ENCODE peak calls at places on chromosomes 7 and 10, in five cellular contexts. A is glutamatergic neuron; Z is A172; T is activated gamma-delta T cell treated with anti-CD3 and anti-CD28 coated beads, Interleukin-2, amount 50 U/mL, for 16 hours; N is neural progenitor cell. F is an unnamed sample.

GRCh38 chr7:151060113-151060415 is 675 bp downstream of the SLC4A2 start:
- DNase-seq in A (no peak), Z (no peak), N (no peak), T (no peak), F (no peak)

GRCh38 chr10:78211476-78212110 is 177.9 kb downstream of the RPS24 start:
- DNase-seq in N (peak), Z (peak), T (no peak), A (peak), F (peak)

GRCh38 chr10:107364872-107365271 is 200.4 kb upstream of the SORCS1 start:
- DNase-seq in N (no peak), Z (no peak), A (no peak), T (no peak), F (no peak)

GRCh38 chr10:6044060-6044459 is 18.1 kb downstream of the IL2RA start:
- DNase-seq in T (no peak), A (no peak), Z (no peak), N (no peak), F (no peak)

GRCh38 chr7:159020987-159021386 is 123.7 kb downstream of the VIPR2 start:
- DNase-seq in A (peak), Z (no peak), T (no peak), N (peak), F (no peak)

GRCh38 chr10:131344747-131345146 is 33.2 kb upstream of the TCERG1L start:
- DNase-seq in N (no peak), T (no peak), A (no peak), Z (no peak), F (no peak)

GRCh38 chr10:5812283-5813090 is 747 bp downstream of the GDI2 start:
- DNase-seq in Z (peak), N (peak), T (peak), A (peak), F (no peak)

GRCh38 chr10:102796407-102797176 is 40.6 kb downstream of the CYP17A1 start:
- DNase-seq in A (no peak), N (no peak), T (peak), Z (peak), F (no peak)

GRCh38 chr7:93053946-93054943 is 63.5 kb downstream of the SAMD9 start:
- DNase-seq in N (no peak), A (no peak), T (no peak), Z (no peak), F (no peak)

GRCh38 chr7:88020953-88021650 is 87.1 kb downstream of the ADAM22 start:
- DNase-seq in N (no peak), Z (peak), T (no peak), A (no peak), F (no peak)

GRCh38 chr7:95715274-95715673 is 57.1 kb upstream of the DYNC1I1 start:
- DNase-seq in A (no peak), T (no peak), N (no peak), Z (no peak), F (no peak)

GRCh38 chr10:106609867-106610266 is 554.6 kb downstream of the SORCS1 start:
- DNase-seq in T (no peak), Z (peak), A (no peak), N (peak), F (no peak)

GRCh38 chr10:1197384-1197783 is 141.2 kb downstream of the WDR37 start:
- DNase-seq in T (no peak), Z (no peak), A (no peak), N (no peak), F (no peak)

GRCh38 chr7:75966209-75966961 is 28.0 kb downstream of the TMEM120A start:
- DNase-seq in Z (no peak), N (no peak), T (no peak), A (peak), F (no peak)

GRCh38 chr10:18906636-18907035 is 142.0 kb upstream of the MALRD1 start:
- DNase-seq in A (no peak), Z (no peak), T (no peak), N (no peak), F (no peak)

GRCh38 chr7:73350311-73351068 is 22.5 kb downstream of the FKBP6 start:
- DNase-seq in T (no peak), A (no peak), Z (no peak), N (no peak), F (no peak)

GRCh38 chr10:14254368-14254767 is 76.4 kb downstream of the FRMD4A start:
- DNase-seq in A (no peak), Z (peak), T (no peak), N (no peak), F (no peak)

GRCh38 chr7:134645935-134646334 is 718 bp upstream of the BPGM start:
- DNase-seq in A (no peak), T (no peak), N (no peak), Z (peak), F (no peak)

GRCh38 chr10:44628921-44629320 is 244.0 kb upstream of the CXCL12 start:
- DNase-seq in A (no peak), T (no peak), N (no peak), Z (peak), F (no peak)

GRCh38 chr7:121341933-121342332 is 13.1 kb downstream of the WNT16 start:
- DNase-seq in T (no peak), Z (no peak), A (no peak), N (no peak), F (no peak)

GRCh38 chr10:110407301-110408170 is 90.2 kb upstream of the DUSP5 start:
- DNase-seq in A (no peak), N (no peak), T (no peak), Z (no peak), F (no peak)

GRCh38 chr7:4958477-4959301 is at the start of gene MMD2:
- DNase-seq in A (peak), N (peak), Z (no peak), T (no peak), F (no peak)

GRCh38 chr10:7563368-7563767 is 103.4 kb downstream of the ITIH5 start:
- DNase-seq in Z (no peak), A (no peak), T (no peak), N (no peak), F (no peak)

GRCh38 chr7:37448637-37449331 is at the start of gene ELMO1:
- DNase-seq in A (peak), N (peak), Z (no peak), T (peak), F (peak)

GRCh38 chr7:133572853-133573252 is 320.0 kb downstream of the EXOC4 start:
- DNase-seq in A (no peak), T (no peak), N (no peak), Z (no peak), F (no peak)

GRCh38 chr10:121157998-121158397 is 306.8 kb downstream of the WDR11 start:
- DNase-seq in N (no peak), T (no peak), Z (no peak), A (no peak), F (no peak)

GRCh38 chr10:12432402-12433189 is 83.2 kb downstream of the CAMK1D start:
- DNase-seq in A (no peak), T (no peak), Z (no peak), N (no peak), F (no peak)

GRCh38 chr10:62047960-62048383 is 146.5 kb downstream of the ARID5B start:
- DNase-seq in T (peak), A (no peak), N (no peak), Z (no peak), F (no peak)

GRCh38 chr7:46752881-46753366 is 829.0 kb downstream of the TNS3 start:
- DNase-seq in A (no peak), N (no peak), Z (peak), T (no peak), F (no peak)

GRCh38 chr7:154744861-154745258 is 258.1 kb downstream of the PAXIP1 start:
- DNase-seq in Z (no peak), A (no peak), T (no peak), N (no peak), F (no peak)

GRCh38 chr10:932589-932988 is 1.1 kb upstream of the LARP4B start:
- DNase-seq in N (no peak), T (no peak), A (no peak), Z (no peak), F (no peak)

GRCh38 chr7:38671901-38672559 is 40.9 kb upstream of the AMPH start:
- DNase-seq in T (no peak), N (no peak), A (no peak), Z (no peak), F (no peak)

GRCh38 chr10:94687625-94688248 is 4.2 kb downstream of the CYP2C18 start:
- DNase-seq in Z (no peak), N (no peak), A (no peak), T (no peak), F (no peak)

GRCh38 chr10:114547466-114547865 is 110.6 kb downstream of the ABLIM1 start:
- DNase-seq in Z (no peak), A (no peak), N (no peak), T (no peak), F (no peak)

GRCh38 chr10:59903871-59904270 is 2.5 kb downstream of the CCDC6 start:
- DNase-seq in T (no peak), A (no peak), N (no peak), Z (no peak), F (no peak)

GRCh38 chr7:157276731-157277562 is 59.9 kb upstream of the DNAJB6 start:
- DNase-seq in A (no peak), T (no peak), N (no peak), Z (peak), F (no peak)

GRCh38 chr7:25894902-25895791 is 256.9 kb upstream of the NFE2L3 start:
- DNase-seq in Z (peak), A (peak), T (peak), N (peak), F (peak)